ENCODE peak calls at places on chromosomes 3 and 15, in five cellular contexts. I, W, Q, M and X are unnamed samples.
A peak's percentile ranks its signal among the peaks of the same experiment; 100 is the strongest.

GRCh38 chr3:69115731-69116130 is 6.7 kb downstream of the LMOD3 start:
- DNase-seq in Q (peak; percentile 62), M (no peak), I (peak; percentile 59), W (no peak), X (peak; percentile 78)

GRCh38 chr3:138717348-138717747 is 108.8 kb downstream of the FAIM start:
- DNase-seq in Q (no peak), I (no peak), W (no peak), M (no peak), X (no peak)

GRCh38 chr3:20190991-20191390 is 5.0 kb upstream of the SGO1 start:
- DNase-seq in M (peak; percentile 64), Q (peak; percentile 10), I (no peak), W (no peak), X (no peak)

GRCh38 chr15:55247766-55248427 is 41.7 kb downstream of the RAB27A start:
- DNase-seq in M (no peak), W (no peak), I (no peak), Q (no peak), X (no peak)

GRCh38 chr3:66808891-66809578 is 189.1 kb upstream of the KBTBD8 start:
- DNase-seq in M (peak; percentile 32), I (no peak), Q (no peak), W (no peak), X (no peak)

GRCh38 chr15:75065467-75065850 is 42.1 kb downstream of the PPCDC start:
- DNase-seq in W (no peak), M (no peak), Q (peak; percentile 45), I (peak; percentile 62), X (no peak)

GRCh38 chr15:68277131-68277604 is 377 bp upstream of the FEM1B start:
- DNase-seq in Q (no peak), W (peak; percentile 72), M (peak; percentile 87), I (no peak), X (peak; percentile 73)

GRCh38 chr3:64300790-64301423 is 75.6 kb upstream of the PRICKLE2 start:
- DNase-seq in W (no peak), M (no peak), I (no peak), Q (peak; percentile 24), X (peak; percentile 88)

GRCh38 chr3:174614046-174614445 is 245.1 kb upstream of the NAALADL2 start:
- DNase-seq in M (no peak), I (no peak), Q (no peak), W (no peak), X (no peak)

GRCh38 chr3:118987466-118987865 is 47.2 kb downstream of the IGSF11 start:
- DNase-seq in W (no peak), I (no peak), Q (no peak), M (no peak), X (peak; percentile 47)

GRCh38 chr3:10259798-10260197 is 11.5 kb downstream of the TATDN2 start:
- DNase-seq in I (no peak), W (no peak), Q (no peak), M (no peak), X (no peak)

GRCh38 chr3:49867871-49868321 is 1.8 kb downstream of the CAMKV start:
- DNase-seq in Q (peak; percentile 32), I (no peak), W (no peak), M (peak; percentile 92), X (peak; percentile 65)

GRCh38 chr3:145015243-145015642 is 1043.6 kb downstream of the DIPK2A start:
- DNase-seq in M (no peak), W (no peak), I (no peak), Q (peak; percentile 35), X (peak; percentile 11)

GRCh38 chr15:51621917-51622268 is 678 bp downstream of the DMXL2 start:
- DNase-seq in M (peak; percentile 61), W (peak; percentile 60), I (peak; percentile 60), Q (peak; percentile 46), X (peak; percentile 83)

GRCh38 chr3:191263365-191263764 is 64.3 kb downstream of the OSTN start:
- DNase-seq in Q (no peak), M (no peak), W (no peak), I (peak; percentile 24), X (no peak)

GRCh38 chr15:90654233-90655124 is 62.7 kb upstream of the BLM start:
- DNase-seq in W (no peak), M (no peak), I (no peak), Q (no peak), X (no peak)

GRCh38 chr15:63041982-63042878 is at the start of gene TPM1:
- DNase-seq in I (no peak), W (peak; percentile 83), M (peak; percentile 94), Q (peak; percentile 49), X (peak; percentile 95)

GRCh38 chr3:194824100-194824499 is 138.4 kb downstream of the FAM43A start:
- DNase-seq in W (no peak), I (no peak), M (no peak), Q (peak; percentile 55), X (no peak)

GRCh38 chr3:111194048-111194447 is 122.4 kb downstream of the NECTIN3 start:
- DNase-seq in M (no peak), I (no peak), Q (no peak), W (no peak), X (no peak)

GRCh38 chr15:48177875-48178611 is at the start of gene MYEF2:
- DNase-seq in I (peak; percentile 72), M (peak; percentile 95), W (peak; percentile 94), Q (peak; percentile 50), X (peak; percentile 65)

GRCh38 chr3:141050913-141051632 is at the start of gene SPSB4:
- DNase-seq in Q (no peak), M (peak; percentile 92), W (peak; percentile 95), I (no peak), X (peak; percentile 53)

GRCh38 chr3:105885261-105885660 is 16.4 kb upstream of the CBLB start:
- DNase-seq in Q (no peak), M (no peak), W (no peak), I (no peak), X (peak; percentile 25)

GRCh38 chr3:170095771-170096170 is 58.0 kb downstream of the GPR160 start:
- DNase-seq in Q (no peak), I (no peak), M (no peak), W (no peak), X (no peak)

GRCh38 chr3:13111173-13111873 is 38.1 kb upstream of the IQSEC1 start:
- DNase-seq in W (no peak), Q (peak; percentile 87), I (peak; percentile 40), M (no peak), X (no peak)

GRCh38 chr15:43517354-43518072 is at the start of gene MAP1A:
- DNase-seq in I (no peak), W (peak; percentile 89), Q (no peak), M (peak; percentile 58), X (peak; percentile 85)

GRCh38 chr3:193335031-193335430 is 43.5 kb downstream of the ATP13A5 start:
- DNase-seq in I (no peak), Q (peak; percentile 50), W (no peak), M (no peak), X (no peak)

GRCh38 chr3:126353694-126354321 is 3.4 kb downstream of the KLF15 start:
- DNase-seq in Q (no peak), I (peak; percentile 5), M (no peak), W (no peak), X (no peak)
- TF ChIP-seq EZH2phosphoT487 in Q (no peak), I (no peak), M (no peak), W (no peak), X (no peak)

GRCh38 chr3:4740397-4741105 is 238.7 kb upstream of the BHLHE40 start:
- DNase-seq in W (no peak), I (no peak), M (no peak), Q (no peak), X (no peak)
- TF ChIP-seq EZH2phosphoT487 in W (no peak), I (no peak), M (no peak), Q (no peak), X (no peak)

GRCh38 chr3:25114532-25114931 is 313.5 kb upstream of the RARB start:
- DNase-seq in I (no peak), W (no peak), M (no peak), Q (no peak), X (no peak)
- TF ChIP-seq EZH2phosphoT487 in I (no peak), W (no peak), M (no peak), Q (no peak), X (no peak)

DNA sequence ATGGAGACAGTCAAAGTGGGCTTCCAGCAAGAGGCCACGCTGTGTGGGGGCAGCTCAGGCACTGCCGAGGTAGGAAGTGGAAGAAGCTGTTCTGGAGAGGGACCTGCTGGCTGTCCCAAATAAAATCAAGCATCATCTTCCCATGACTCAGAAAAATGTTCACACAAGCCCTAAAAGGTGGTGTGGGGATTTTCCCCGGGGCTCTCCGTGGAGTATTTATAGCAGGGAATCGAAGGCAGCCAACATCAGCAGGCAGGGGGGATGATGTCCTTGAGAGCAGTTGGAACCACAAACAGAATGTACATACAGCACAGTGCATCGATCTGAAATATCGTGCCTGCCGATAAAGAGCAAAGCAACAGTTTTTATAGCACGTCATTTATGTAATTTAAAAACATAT is 27.6 kb downstream of the PRR23E start:
- DNase-seq in I (no peak), W (no peak), Q (no peak), M (no peak), X (no peak)
- TF ChIP-seq EZH2phosphoT487 in I (no peak), W (no peak), Q (no peak), M (no peak), X (no peak)

DNA sequence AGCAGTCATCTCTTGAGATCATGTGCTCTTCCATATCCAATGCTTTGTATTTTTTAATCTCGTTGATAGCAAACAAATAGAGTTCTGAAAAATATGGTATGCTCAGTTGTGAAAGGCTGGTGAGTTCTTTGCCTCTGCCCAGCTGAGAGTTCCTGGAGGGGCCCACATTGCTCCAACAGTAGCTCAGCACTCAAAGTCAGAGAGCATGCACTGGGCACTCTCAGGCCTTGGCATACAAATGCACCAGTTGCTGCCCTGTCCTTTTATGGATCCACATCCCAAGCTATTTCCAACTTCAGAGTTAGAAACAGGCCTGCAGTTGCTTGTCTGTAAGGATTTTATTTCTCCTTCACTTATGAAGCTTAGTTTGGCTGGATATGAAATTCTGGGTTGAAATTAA is 181.7 kb upstream of the CHRNA7 start:
- DNase-seq in I (no peak), M (no peak), Q (no peak), W (no peak), X (no peak)
- TF ChIP-seq EZH2phosphoT487 in I (no peak), M (no peak), Q (no peak), W (no peak), X (no peak)

GRCh38 chr15:66491846-66492245 is 5.7 kb downstream of the SNAPC5 start:
- DNase-seq in I (no peak), Q (no peak), M (no peak), W (no peak), X (no peak)

GRCh38 chr15:66486887-66487286 is 10.7 kb downstream of the SNAPC5 start:
- DNase-seq in W (no peak), M (no peak), Q (no peak), I (no peak), X (no peak)

GRCh38 chr15:66488525-66488924 is 9.0 kb downstream of the SNAPC5 start:
- DNase-seq in M (no peak), I (no peak), W (no peak), Q (no peak), X (no peak)

GRCh38 chr15:66484539-66485112 is 12.9 kb downstream of the SNAPC5 start:
- DNase-seq in Q (no peak), I (no peak), W (no peak), M (no peak), X (no peak)

DNA sequence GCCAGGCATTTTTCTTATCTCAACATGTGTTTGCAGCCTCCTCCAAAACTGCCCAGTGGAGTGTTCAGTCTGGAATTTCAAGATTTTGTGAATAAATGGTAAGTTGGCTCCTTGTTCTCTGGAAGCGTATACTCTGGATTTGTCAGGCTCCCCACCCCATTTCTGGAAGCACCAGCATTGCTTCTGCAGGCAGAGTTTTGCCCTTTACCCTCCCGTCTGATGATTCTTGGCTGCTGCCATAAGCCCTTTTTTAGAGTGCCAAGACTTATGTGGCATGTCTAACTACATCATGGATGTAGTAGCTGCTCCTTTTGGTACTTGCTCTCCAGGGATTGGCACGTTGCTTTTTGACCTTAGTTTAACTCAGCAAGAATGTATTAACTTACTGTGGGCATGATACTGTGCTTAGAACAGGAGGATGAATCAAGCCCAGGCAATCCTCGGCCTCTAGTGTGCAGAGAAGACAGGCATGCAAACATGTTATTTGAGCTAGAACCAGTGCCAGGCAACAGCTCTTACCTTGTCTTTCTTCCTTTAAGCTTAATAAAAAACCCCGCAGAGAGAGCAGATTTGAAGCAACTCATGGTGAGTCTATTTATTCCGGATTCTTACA is 8.3 kb downstream of the SNAPC5 start:
- DNase-seq in Q (no peak), I (no peak), M (no peak), W (no peak), X (no peak)
- TF ChIP-seq EZH2phosphoT487 in Q (no peak), I (no peak), M (no peak), W (no peak), X (no peak)